ENCODE peak calls at places on chromosomes 5 and 9, in eight cellular contexts. One of them, this sample, is unnamed.

GRCh38 chr9:124030969-124031451 is 19.4 kb downstream of the LHX2 start:
- DNase-seq in COR-L47: no peak
- DNase-seq in T-cell: no peak
- DNase-seq in pancreas: peak
- DNase-seq in head of caudate nucleus: no peak
- DNase-seq in T follicular helper cell: no peak
- DNase-seq in memory B cell: no peak
- DNase-seq in GM23248: peak
- DNase-seq in this sample: no peak

GRCh38 chr5:37875051-37875787 is 35.4 kb upstream of the GDNF start:
- DNase-seq in COR-L47: no peak
- DNase-seq in T-cell: no peak
- DNase-seq in pancreas: no peak
- DNase-seq in head of caudate nucleus: no peak
- DNase-seq in T follicular helper cell: no peak
- DNase-seq in memory B cell: no peak
- DNase-seq in GM23248: peak
- DNase-seq in this sample: no peak

GRCh38 chr9:113886933-113887332 is 10.8 kb downstream of the ZNF618 start:
- DNase-seq in COR-L47: no peak
- DNase-seq in T-cell: no peak
- DNase-seq in pancreas: no peak
- DNase-seq in head of caudate nucleus: no peak
- DNase-seq in T follicular helper cell: no peak
- DNase-seq in memory B cell: no peak
- DNase-seq in GM23248: peak
- DNase-seq in this sample: no peak

GRCh38 chr5:87912419-87912818 is 356.2 kb downstream of the TMEM161B start:
- DNase-seq in COR-L47: no peak
- DNase-seq in T-cell: no peak
- DNase-seq in pancreas: no peak
- DNase-seq in head of caudate nucleus: no peak
- DNase-seq in T follicular helper cell: no peak
- DNase-seq in memory B cell: no peak
- DNase-seq in GM23248: no peak
- DNase-seq in this sample: no peak

GRCh38 chr5:78287833-78288232 is 6.7 kb downstream of the AP3B1 start:
- DNase-seq in COR-L47: no peak
- DNase-seq in T-cell: no peak
- DNase-seq in pancreas: no peak
- DNase-seq in head of caudate nucleus: peak
- DNase-seq in T follicular helper cell: no peak
- DNase-seq in memory B cell: no peak
- DNase-seq in GM23248: peak
- DNase-seq in this sample: no peak

GRCh38 chr5:133384903-133385302 is 227.4 kb downstream of the FSTL4 start:
- DNase-seq in COR-L47: no peak
- DNase-seq in T-cell: no peak
- DNase-seq in pancreas: no peak
- DNase-seq in head of caudate nucleus: no peak
- DNase-seq in T follicular helper cell: no peak
- DNase-seq in memory B cell: no peak
- DNase-seq in GM23248: no peak
- DNase-seq in this sample: no peak

GRCh38 chr5:73816656-73817420 is 190.8 kb downstream of the ARHGEF28 start:
- DNase-seq in COR-L47: no peak
- DNase-seq in T-cell: no peak
- DNase-seq in pancreas: no peak
- DNase-seq in head of caudate nucleus: no peak
- DNase-seq in T follicular helper cell: no peak
- DNase-seq in memory B cell: no peak
- DNase-seq in GM23248: peak
- DNase-seq in this sample: no peak

GRCh38 chr9:133957328-133957727 is 34.8 kb downstream of the VAV2 start:
- DNase-seq in COR-L47: no peak
- DNase-seq in T-cell: no peak
- DNase-seq in pancreas: peak
- DNase-seq in head of caudate nucleus: no peak
- DNase-seq in T follicular helper cell: no peak
- DNase-seq in memory B cell: no peak
- DNase-seq in GM23248: no peak
- DNase-seq in this sample: no peak

GRCh38 chr9:131013771-131014676 is 5.0 kb downstream of the LAMC3 start:
- DNase-seq in COR-L47: no peak
- DNase-seq in T-cell: no peak
- DNase-seq in pancreas: no peak
- DNase-seq in head of caudate nucleus: no peak
- DNase-seq in T follicular helper cell: no peak
- DNase-seq in memory B cell: no peak
- DNase-seq in GM23248: peak
- DNase-seq in this sample: no peak

GRCh38 chr5:178152491-178153444 is 917 bp downstream of the NHP2 start:
- DNase-seq in COR-L47: no peak
- DNase-seq in T-cell: no peak
- DNase-seq in pancreas: no peak
- DNase-seq in head of caudate nucleus: no peak
- DNase-seq in T follicular helper cell: no peak
- DNase-seq in memory B cell: no peak
- DNase-seq in GM23248: peak
- DNase-seq in this sample: no peak

GRCh38 chr9:80932947-80933346 is 756.4 kb downstream of the TLE1 start:
- DNase-seq in COR-L47: no peak
- DNase-seq in T-cell: no peak
- DNase-seq in pancreas: no peak
- DNase-seq in head of caudate nucleus: no peak
- DNase-seq in T follicular helper cell: no peak
- DNase-seq in memory B cell: no peak
- DNase-seq in GM23248: no peak
- DNase-seq in this sample: no peak

GRCh38 chr9:34373749-34374148 is 2.9 kb downstream of the MYORG start:
- DNase-seq in COR-L47: no peak
- DNase-seq in T-cell: no peak
- DNase-seq in pancreas: no peak
- DNase-seq in head of caudate nucleus: no peak
- DNase-seq in T follicular helper cell: no peak
- DNase-seq in memory B cell: no peak
- DNase-seq in GM23248: no peak
- DNase-seq in this sample: no peak

GRCh38 chr5:173011602-173012001 is 28.0 kb downstream of the ATP6V0E1 start:
- DNase-seq in COR-L47: no peak
- DNase-seq in T-cell: no peak
- DNase-seq in pancreas: no peak
- DNase-seq in head of caudate nucleus: no peak
- DNase-seq in T follicular helper cell: no peak
- DNase-seq in memory B cell: no peak
- DNase-seq in GM23248: no peak
- DNase-seq in this sample: no peak

GRCh38 chr5:79961731-79962579 is 29.1 kb downstream of the MTX3 start:
- DNase-seq in COR-L47: no peak
- DNase-seq in T-cell: no peak
- DNase-seq in pancreas: no peak
- DNase-seq in head of caudate nucleus: no peak
- DNase-seq in T follicular helper cell: no peak
- DNase-seq in memory B cell: no peak
- DNase-seq in GM23248: no peak
- DNase-seq in this sample: no peak

GRCh38 chr5:143306040-143306439 is 97.4 kb downstream of the NR3C1 start:
- DNase-seq in COR-L47: no peak
- DNase-seq in T-cell: no peak
- DNase-seq in pancreas: no peak
- DNase-seq in head of caudate nucleus: no peak
- DNase-seq in T follicular helper cell: no peak
- DNase-seq in memory B cell: no peak
- DNase-seq in GM23248: no peak
- DNase-seq in this sample: no peak

GRCh38 chr9:105243015-105243686 is 1.3 kb upstream of the SLC44A1 start:
- DNase-seq in COR-L47: no peak
- DNase-seq in T-cell: no peak
- DNase-seq in pancreas: no peak
- DNase-seq in head of caudate nucleus: no peak
- DNase-seq in T follicular helper cell: no peak
- DNase-seq in memory B cell: no peak
- DNase-seq in GM23248: peak
- DNase-seq in this sample: no peak

GRCh38 chr5:22329683-22330082 is 523.5 kb downstream of the CDH12 start:
- DNase-seq in COR-L47: no peak
- DNase-seq in T-cell: no peak
- DNase-seq in pancreas: no peak
- DNase-seq in head of caudate nucleus: no peak
- DNase-seq in T follicular helper cell: no peak
- DNase-seq in memory B cell: no peak
- DNase-seq in GM23248: no peak
- DNase-seq in this sample: no peak

GRCh38 chr9:84996049-84996448 is 326.5 kb downstream of the NTRK2 start:
- DNase-seq in COR-L47: no peak
- DNase-seq in T-cell: no peak
- DNase-seq in pancreas: no peak
- DNase-seq in head of caudate nucleus: no peak
- DNase-seq in T follicular helper cell: no peak
- DNase-seq in memory B cell: no peak
- DNase-seq in GM23248: no peak
- DNase-seq in this sample: no peak

GRCh38 chr5:34762321-34762871 is 76.6 kb upstream of the TTC23L start:
- DNase-seq in COR-L47: no peak
- DNase-seq in T-cell: no peak
- DNase-seq in pancreas: no peak
- DNase-seq in head of caudate nucleus: no peak
- DNase-seq in T follicular helper cell: no peak
- DNase-seq in memory B cell: no peak
- DNase-seq in GM23248: peak
- DNase-seq in this sample: peak

GRCh38 chr9:93155716-93156474 is 21.8 kb upstream of the NINJ1 start:
- DNase-seq in COR-L47: no peak
- DNase-seq in T-cell: no peak
- DNase-seq in pancreas: no peak
- DNase-seq in head of caudate nucleus: peak
- DNase-seq in T follicular helper cell: no peak
- DNase-seq in memory B cell: no peak
- DNase-seq in GM23248: no peak
- DNase-seq in this sample: no peak

GRCh38 chr9:106634641-106635040 is 228.3 kb upstream of the ZNF462 start:
- DNase-seq in COR-L47: no peak
- DNase-seq in T-cell: no peak
- DNase-seq in pancreas: no peak
- DNase-seq in head of caudate nucleus: no peak
- DNase-seq in T follicular helper cell: no peak
- DNase-seq in memory B cell: no peak
- DNase-seq in GM23248: no peak
- DNase-seq in this sample: no peak

GRCh38 chr5:110841137-110841536 is 102.3 kb downstream of the SLC25A46 start:
- DNase-seq in COR-L47: no peak
- DNase-seq in T-cell: no peak
- DNase-seq in pancreas: no peak
- DNase-seq in head of caudate nucleus: no peak
- DNase-seq in T follicular helper cell: no peak
- DNase-seq in memory B cell: no peak
- DNase-seq in GM23248: no peak
- DNase-seq in this sample: no peak

GRCh38 chr5:117623042-117623815 is 1048.6 kb upstream of the SEMA6A start:
- DNase-seq in COR-L47: peak
- DNase-seq in T-cell: no peak
- DNase-seq in pancreas: no peak
- DNase-seq in head of caudate nucleus: no peak
- DNase-seq in T follicular helper cell: no peak
- DNase-seq in memory B cell: no peak
- DNase-seq in GM23248: no peak
- DNase-seq in this sample: no peak